ENCODE peak calls at places on chromosomes 2 and 18, in five cellular contexts. L, X, C, N and M are unnamed samples. For H3K4me1, the result is how much of the 10 kb centered on the place peaks cover.

GRCh38 chr2:127197475-127198385 is 22.4 kb downstream of the CYP27C1 start:
- DNase-seq in L (peak), X (no peak), C (peak), N (peak), M (peak)

GRCh38 chr2:8252997-8253694 is 428.7 kb upstream of the ID2 start:
- DNase-seq in L (no peak), X (no peak), C (no peak), N (peak), M (no peak)

GRCh38 chr2:19319064-19319463 is 39.4 kb downstream of the OSR1 start:
- DNase-seq in L (no peak), X (no peak), C (peak), N (no peak), M (no peak)

GRCh38 chr2:10913501-10914271 is 2.0 kb downstream of the KCNF1 start:
- DNase-seq in L (no peak), X (no peak), C (no peak), N (no peak), M (no peak)

GRCh38 chr2:237306083-237306786 is 107.7 kb downstream of the COL6A3 start:
- DNase-seq in L (no peak), X (no peak), C (no peak), N (no peak), M (no peak)

GRCh38 chr2:100213595-100213994 is 71.2 kb upstream of the AFF3 start:
- DNase-seq in L (peak), X (no peak), C (peak), N (no peak), M (no peak)

GRCh38 chr2:62785810-62786593 is 80.5 kb downstream of the EHBP1 start:
- DNase-seq in L (no peak), X (no peak), C (no peak), N (no peak), M (no peak)

GRCh38 chr2:10167316-10167715 is 44.8 kb downstream of the RRM2 start:
- DNase-seq in L (no peak), X (no peak), C (no peak), N (no peak), M (no peak)

GRCh38 chr2:58879834-58880233 is 638.7 kb upstream of the FANCL start:
- DNase-seq in L (no peak), X (no peak), C (no peak), N (no peak), M (no peak)

GRCh38 chr2:3780477-3781402 is 77.4 kb downstream of the DCDC2C start:
- DNase-seq in L (peak), X (no peak), C (peak), N (peak), M (peak)

GRCh38 chr18:13273800-13274199 is 55.2 kb downstream of the LDLRAD4 start:
- DNase-seq in L (no peak), X (no peak), C (no peak), N (no peak), M (no peak)

GRCh38 chr2:134717706-134718094 is 1.1 kb downstream of the TMEM163 start:
- DNase-seq in L (peak), X (no peak), C (no peak), N (no peak), M (no peak)

GRCh38 chr2:45028276-45028675 is 19.0 kb upstream of the SIX2 start:
- DNase-seq in L (no peak), X (no peak), C (no peak), N (no peak), M (no peak)

GRCh38 chr2:182559623-182560022 is 132.8 kb upstream of the PDE1A start:
- DNase-seq in L (no peak), X (no peak), C (no peak), N (no peak), M (no peak)

GRCh38 chr2:186605041-186605440 is 15.2 kb downstream of the ITGAV start:
- DNase-seq in L (no peak), X (no peak), C (no peak), N (no peak), M (no peak)

GRCh38 chr2:238285653-238286082 is 2.7 kb downstream of the PER2 start:
- DNase-seq in L (peak), X (no peak), C (peak), N (no peak), M (peak)

GRCh38 chr2:241844831-241845578 is 13.7 kb downstream of the PDCD1 start:
- DNase-seq in L (no peak), X (no peak), C (no peak), N (no peak), M (no peak)

GRCh38 chr2:158984554-158985207 is 16.2 kb downstream of the TANC1 start:
- DNase-seq in L (peak), X (no peak), C (peak), N (no peak), M (no peak)

GRCh38 chr18:6741290-6741689 is 11.8 kb downstream of the ARHGAP28 start:
- DNase-seq in L (no peak), X (no peak), C (peak), N (no peak), M (peak)

GRCh38 chr2:65379721-65380171 is 52.7 kb downstream of the SPRED2 start:
- DNase-seq in L (no peak), X (no peak), C (peak), N (no peak), M (no peak)

GRCh38 chr18:46009158-46009866 is 42.2 kb upstream of the EPG5 start:
- DNase-seq in L (no peak), X (no peak), C (no peak), N (no peak), M (no peak)

GRCh38 chr2:207157162-207157481 is 8.6 kb downstream of the KLF7 start:
- DNase-seq in L (no peak), X (no peak), C (no peak), N (no peak), M (no peak)

GRCh38 chr18:32383040-32383819 is 87.5 kb downstream of the GAREM1 start:
- DNase-seq in L (no peak), X (no peak), C (peak), N (no peak), M (no peak)

GRCh38 chr2:189474526-189474925 is 33.3 kb downstream of the WDR75 start:
- DNase-seq in L (no peak), X (no peak), C (no peak), N (no peak), M (no peak)

GRCh38 chr18:79385326-79385725 is 10.4 kb upstream of the NFATC1 start:
- DNase-seq in L (no peak), X (no peak), C (no peak), N (no peak), M (no peak)

GRCh38 chr18:76579301-76579695 is 84.3 kb upstream of the ZNF516 start:
- DNase-seq in L (no peak), X (no peak), C (no peak), N (no peak), M (no peak)

GRCh38 chr2:78601113-78601512 is 424.4 kb upstream of the REG3G start:
- DNase-seq in L (no peak), X (no peak), C (no peak), N (no peak), M (no peak)

GRCh38 chr2:127707890-127708648 is 6.8 kb downstream of the SFT2D3 start:
- DNase-seq in L (no peak), X (no peak), C (no peak), N (no peak), M (no peak)

GRCh38 chr2:160920061-160920460 is 240.2 kb upstream of the TANK start:
- DNase-seq in L (no peak), X (no peak), C (no peak), N (no peak), M (no peak)

GRCh38 chr2:105143094-105143466 is 98.5 kb upstream of the GPR45 start:
- DNase-seq in L (no peak), X (no peak), C (no peak), N (no peak), M (no peak)

GRCh38 chr2:105144941-105145300 is 96.6 kb upstream of the GPR45 start:
- DNase-seq in L (no peak), X (no peak), C (no peak), N (no peak), M (no peak)

GRCh38 chr2:105142239-105142638 is 99.3 kb upstream of the GPR45 start:
- DNase-seq in L (no peak), X (no peak), C (no peak), N (no peak), M (no peak)

GRCh38 chr2:105143467-105144127 is 97.9 kb upstream of the GPR45 start:
- DNase-seq in L (no peak), X (no peak), C (no peak), N (no peak), M (no peak)

DNA sequence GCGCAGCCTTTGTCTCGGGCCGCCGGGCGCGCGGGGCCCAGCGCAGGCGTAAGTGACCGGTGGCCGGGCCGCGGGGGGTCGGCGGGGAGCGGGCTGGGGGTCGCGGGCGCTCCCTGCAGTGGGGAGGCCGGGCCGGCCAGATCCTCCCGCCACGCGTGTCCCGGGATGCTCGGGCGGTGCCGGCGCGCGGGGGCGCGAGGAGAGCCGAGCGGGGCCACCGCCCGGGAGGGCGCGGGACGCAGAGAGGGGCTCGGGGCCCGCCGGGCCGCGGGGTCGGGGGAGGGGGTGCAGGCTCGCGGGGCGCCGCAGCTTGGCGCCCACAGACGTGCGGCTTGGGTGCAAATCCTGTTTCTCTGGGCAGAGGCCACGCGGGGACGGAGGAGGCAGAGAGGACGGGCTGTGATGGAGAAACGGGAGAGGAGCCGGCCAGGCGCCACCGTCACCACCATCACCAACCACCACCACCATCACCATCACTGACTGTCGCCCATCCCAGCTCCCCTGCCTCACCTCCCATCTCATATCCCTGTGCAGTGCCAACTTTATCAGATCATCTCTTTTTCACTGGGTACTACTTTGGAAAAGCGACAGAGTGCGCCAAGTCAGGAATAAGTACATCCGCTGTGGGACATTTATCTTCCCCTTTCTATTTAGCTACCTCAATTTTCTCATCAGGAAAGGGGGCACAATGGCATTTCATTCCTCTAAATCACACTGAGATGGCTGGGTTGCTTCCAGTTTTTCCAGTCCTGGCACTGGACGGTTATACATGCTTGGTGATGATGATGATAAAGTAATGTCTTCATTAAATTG is 97.2 kb upstream of the GPR45 start:
- DNase-seq in L (no peak), X (no peak), C (no peak), N (no peak), M (no peak)
- H3K4me1 ChIP-seq in L (under half), X (under half), C (under half), N (under half), M (under half)

GRCh38 chr18:48858676-48859075 is 92.1 kb downstream of the SMAD7 start:
- DNase-seq in L (no peak), X (no peak), C (no peak), N (no peak), M (no peak)

GRCh38 chr18:48861181-48861715 is 89.5 kb downstream of the SMAD7 start:
- DNase-seq in L (no peak), X (no peak), C (no peak), N (no peak), M (no peak)

GRCh38 chr18:48860276-48861180 is 90.2 kb downstream of the SMAD7 start:
- DNase-seq in L (no peak), X (no peak), C (no peak), N (no peak), M (no peak)

GRCh38 chr18:48857023-48857694 is 93.6 kb downstream of the SMAD7 start:
- DNase-seq in L (no peak), X (no peak), C (no peak), N (no peak), M (no peak)

GRCh38 chr18:48859311-48860275 is 91.2 kb downstream of the SMAD7 start:
- DNase-seq in L (no peak), X (no peak), C (no peak), N (no peak), M (no peak)
- H3K27ac ChIP-seq in L (no peak), X (no peak), C (no peak), N (no peak), M (peak)

GRCh38 chr18:58297198-58297597 is 253.2 kb downstream of the NEDD4L start:
- DNase-seq in L (no peak), X (no peak), C (no peak), N (no peak), M (no peak)
- H3K4me1 ChIP-seq in L (under half), X (under half), C (under half), N (under half), M (under half)

DNA sequence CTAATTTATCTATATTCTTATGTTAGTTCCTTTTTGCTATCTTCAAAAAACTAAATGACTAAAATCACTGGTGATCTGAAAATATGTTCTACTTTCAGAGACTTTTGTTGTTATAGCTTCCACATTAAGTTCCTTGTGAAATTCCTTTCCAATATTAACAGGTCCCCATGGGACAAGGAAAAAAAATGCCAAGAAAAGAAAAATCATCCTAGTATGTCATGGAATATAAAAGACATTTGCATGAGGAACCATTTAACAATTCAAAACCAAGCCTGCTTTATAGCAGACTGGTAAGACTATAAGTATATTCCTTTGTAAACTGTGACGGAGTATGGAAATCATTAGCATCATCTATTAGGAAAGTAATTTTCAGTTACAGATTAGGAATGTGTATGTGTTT is 48.1 kb downstream of the COBLL1 start:
- DNase-seq in L (no peak), X (no peak), C (no peak), N (no peak), M (no peak)
- H3K27ac ChIP-seq in L (peak), X (no peak), C (no peak), N (no peak), M (no peak)

DNA sequence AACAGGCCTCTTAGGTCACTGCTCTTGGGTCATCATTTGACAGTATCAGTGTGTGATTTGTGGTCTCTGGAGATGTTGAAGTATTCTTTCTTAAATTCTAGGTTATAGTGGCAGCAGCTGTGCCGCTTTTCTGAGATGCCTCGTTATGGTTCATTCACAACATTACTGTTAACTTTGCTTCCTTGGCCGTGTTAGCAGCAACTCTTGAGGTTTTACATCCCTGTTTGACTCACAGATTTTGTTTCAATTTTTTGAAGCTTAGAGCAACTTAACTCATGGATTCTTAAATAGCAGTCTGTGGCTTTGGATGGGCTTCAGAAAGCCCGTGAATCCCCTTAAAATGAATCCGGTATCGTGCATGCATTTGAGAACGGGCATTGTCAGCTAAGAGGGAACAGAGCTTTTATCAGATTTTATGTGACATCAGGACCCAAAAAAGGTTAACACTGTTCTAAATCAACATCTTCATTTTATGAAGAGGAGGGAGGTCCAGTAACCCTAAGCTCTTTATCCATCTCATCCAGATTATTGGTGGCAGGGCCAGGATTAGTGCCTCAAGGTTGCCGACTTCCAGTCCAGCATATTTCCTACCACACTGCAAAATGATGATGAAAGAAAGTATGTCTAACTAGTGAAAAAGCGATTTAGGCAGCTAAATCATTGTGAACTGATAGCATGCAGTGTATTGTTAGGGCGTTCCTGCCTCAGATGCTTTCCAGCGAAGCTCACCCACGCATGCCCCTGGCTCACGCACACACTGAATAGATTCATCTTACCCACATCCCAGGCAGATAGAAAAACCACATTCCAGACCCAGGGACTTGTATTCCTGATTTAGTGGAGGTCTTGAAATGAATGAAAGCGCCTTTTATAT is 5.1 kb downstream of the TRIB2 start:
- DNase-seq in L (no peak), X (no peak), C (no peak), N (no peak), M (no peak)
- H3K4me1 ChIP-seq in L (half or more), X (under half), C (under half), N (half or more), M (under half)

GRCh38 chr2:156021326-156022040 is 311.0 kb downstream of the NR4A2 start:
- DNase-seq in L (no peak), X (no peak), C (peak), N (no peak), M (no peak)
- H3K27ac ChIP-seq in L (no peak), X (no peak), C (peak), N (no peak), M (no peak)